ENCODE peak calls at places on chromosomes 6 and 20, in four cellular contexts. P, D, K and W are unnamed samples.

GRCh38 chr6:168877821-168878282 is 375.8 kb downstream of the THBS2 start:
- DNase-seq in K (no peak), P (no peak), D (no peak), W (no peak)

GRCh38 chr20:7692478-7692877 is 247.8 kb downstream of the HAO1 start:
- DNase-seq in D (no peak), K (no peak), P (no peak), W (no peak)

GRCh38 chr20:36472656-36473071 is 68.7 kb upstream of the MYL9 start:
- DNase-seq in K (peak; percentile 60), P (no peak), D (peak; percentile 61), W (no peak)

GRCh38 chr6:90397929-90398674 is 101.5 kb upstream of the BACH2 start:
- DNase-seq in D (no peak), P (peak; percentile 41), K (peak; percentile 88), W (peak; percentile 56)

GRCh38 chr6:122996797-122997520 is 924 bp downstream of the CLVS2 start:
- DNase-seq in K (no peak), P (no peak), D (no peak), W (no peak)

GRCh38 chr20:54320148-54320607 is 112.3 kb downstream of the PFDN4 start:
- DNase-seq in P (peak; percentile 11), D (no peak), K (peak; percentile 11), W (no peak)

GRCh38 chr6:138370631-138371451 is 6.9 kb upstream of the SMIM28 start:
- DNase-seq in K (no peak), P (no peak), D (no peak), W (no peak)

GRCh38 chr20:61846741-61847419 is 218.8 kb downstream of the TAF4 start:
- DNase-seq in K (no peak), P (no peak), D (no peak), W (no peak)

GRCh38 chr6:151494235-151494950 is 576 bp downstream of the CCDC170 start:
- DNase-seq in K (peak; percentile 44), D (peak; percentile 49), P (peak; percentile 32), W (peak; percentile 64)

GRCh38 chr6:165222315-165223025 is 86.9 kb downstream of the C6orf118 start:
- DNase-seq in D (no peak), K (no peak), P (no peak), W (no peak)

GRCh38 chr6:77467038-77467437 is 3.7 kb upstream of the HTR1B start:
- DNase-seq in P (no peak), K (no peak), D (no peak), W (no peak)
- H3K4me3 ChIP-seq in P (peak overlapping the region; percentile 71), K (peak overlapping the region; percentile 60), D (peak overlapping the region; percentile 59), W (no peak overlapping the region)

GRCh38 chr20:46006964-46007363 is 1.7 kb upstream of the MMP9 start:
- DNase-seq in D (no peak), P (no peak), K (no peak), W (no peak)

GRCh38 chr20:46006031-46006430 is 2.7 kb upstream of the MMP9 start:
- DNase-seq in D (no peak), K (no peak), P (no peak), W (no peak)

GRCh38 chr20:46004813-46005505 is 3.7 kb upstream of the MMP9 start:
- DNase-seq in K (peak; percentile 82), D (peak; percentile 52), P (no peak), W (no peak)

GRCh38 chr20:46009847-46010246 is 1.1 kb downstream of the MMP9 start:
- DNase-seq in D (no peak), K (no peak), P (no peak), W (no peak)

GRCh38 chr20:46007671-46008070 is 1.0 kb upstream of the MMP9 start:
- DNase-seq in P (no peak), D (no peak), K (no peak), W (no peak)
- H3K27me3 ChIP-seq in P (peaks cover 29% of the 10 kb centered on the region), D (peaks cover 33% of the 10 kb centered on the region), K (peaks cover 6% of the 10 kb centered on the region), W (peaks cover 36% of the 10 kb centered on the region)

GRCh38 chr6:33273924-33274902 is 2.3 kb downstream of the RPS18 start:
- DNase-seq in D (no peak), K (no peak), P (no peak), W (no peak)
- H3K27ac ChIP-seq in D (no peak overlapping the region), K (peak overlapping the region; percentile 90), P (no peak overlapping the region), W (no peak overlapping the region)

GRCh38 chr6:41939848-41940758 is 1.5 kb downstream of the CCND3 start:
- DNase-seq in P (no peak), D (peak; percentile 43), K (peak; percentile 73), W (no peak)

GRCh38 chr6:41937881-41938574 is 3.6 kb downstream of the CCND3 start:
- DNase-seq in D (peak; percentile 67), K (peak; percentile 81), P (no peak), W (no peak)

GRCh38 chr6:41940759-41941279 is 789 bp downstream of the CCND3 start:
- DNase-seq in D (peak; percentile 75), P (no peak), K (peak; percentile 83), W (peak; percentile 56)

GRCh38 chr6:41938590-41938989 is 3.0 kb downstream of the CCND3 start:
- DNase-seq in P (no peak), K (no peak), D (no peak), W (no peak)

DNA sequence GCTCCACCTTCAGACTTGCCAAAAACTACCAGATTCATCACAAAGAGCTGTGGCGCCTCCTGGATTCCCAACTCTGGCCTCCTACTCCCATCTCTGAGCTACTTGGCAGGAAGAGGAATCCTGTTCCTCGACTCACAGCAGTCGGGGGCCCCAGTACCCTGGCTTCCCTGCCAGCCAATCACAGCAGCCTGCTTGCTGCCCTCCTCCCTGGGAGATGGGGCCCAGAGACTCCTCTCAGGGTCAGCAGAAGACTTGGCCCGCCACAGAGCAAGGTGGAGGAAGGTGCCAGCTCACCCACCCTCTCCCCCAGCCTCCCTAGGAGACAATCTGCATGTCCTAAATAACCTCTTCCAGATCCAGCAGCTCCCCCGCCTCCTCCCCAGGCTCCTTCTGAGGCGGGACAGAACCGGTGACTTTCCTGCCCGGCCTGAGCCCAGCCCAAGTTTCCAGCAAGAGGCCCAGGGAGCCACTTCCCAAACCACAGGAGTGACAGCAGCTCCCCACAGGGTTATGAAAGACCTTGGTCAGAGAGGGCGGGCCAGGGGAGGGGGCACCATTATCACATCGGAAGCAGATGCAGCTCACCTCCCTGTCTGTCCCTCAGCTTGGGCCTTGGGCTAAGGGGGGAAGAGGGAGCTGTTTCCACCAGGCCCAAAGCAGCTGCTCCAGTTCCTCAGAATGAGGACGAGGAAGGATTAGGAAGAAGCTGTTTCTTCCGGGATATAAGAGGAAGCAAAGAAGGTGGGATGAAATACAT is 2.3 kb downstream of the CCND3 start:
- DNase-seq in D (peak; percentile 60), K (peak; percentile 33), P (no peak), W (no peak)
- H3K4me3 ChIP-seq in D (peak overlapping the region; percentile 96), K (peak overlapping the region; percentile 75), P (peak overlapping the region; percentile 17), W (no peak overlapping the region)

GRCh38 chr6:71034578-71034977 is 77.7 kb upstream of the B3GAT2 start:
- DNase-seq in K (no peak), D (no peak), P (no peak), W (no peak)

GRCh38 chr6:71035871-71036270 is 79.0 kb upstream of the B3GAT2 start:
- DNase-seq in P (no peak), K (no peak), D (no peak), W (no peak)

GRCh38 chr6:71040043-71040442 is 83.2 kb upstream of the B3GAT2 start:
- DNase-seq in D (no peak), P (no peak), K (no peak), W (no peak)

GRCh38 chr6:71040841-71041240 is 84.0 kb upstream of the B3GAT2 start:
- DNase-seq in P (no peak), K (no peak), D (no peak), W (no peak)

GRCh38 chr6:71038966-71039365 is 82.1 kb upstream of the B3GAT2 start:
- DNase-seq in D (no peak), K (no peak), P (no peak), W (no peak)
- H3K27me3 ChIP-seq in D (no peaks in the 10 kb centered on the region), K (no peaks in the 10 kb centered on the region), P (no peaks in the 10 kb centered on the region), W (peaks cover 8% of the 10 kb centered on the region)

GRCh38 chr20:32191422-32191821 is 16.1 kb downstream of the PLAGL2 start:
- DNase-seq in K (no peak), P (no peak), D (no peak), W (no peak)
- H3K27ac ChIP-seq in K (no peak overlapping the region), P (no peak overlapping the region), D (no peak overlapping the region), W (no peak overlapping the region)

GRCh38 chr6:113432729-113433505 is 424.2 kb upstream of the MARCKS start:
- DNase-seq in D (no peak), P (no peak), K (no peak), W (peak; percentile 21)

GRCh38 chr6:113434641-113435040 is 422.5 kb upstream of the MARCKS start:
- DNase-seq in D (no peak), P (no peak), K (no peak), W (no peak)

GRCh38 chr6:113428702-113429101 is 428.4 kb upstream of the MARCKS start:
- DNase-seq in K (no peak), D (no peak), P (peak; percentile 20), W (no peak)

GRCh38 chr6:113437571-113437970 is 419.6 kb upstream of the MARCKS start:
- DNase-seq in P (no peak), D (no peak), K (no peak), W (no peak)

DNA sequence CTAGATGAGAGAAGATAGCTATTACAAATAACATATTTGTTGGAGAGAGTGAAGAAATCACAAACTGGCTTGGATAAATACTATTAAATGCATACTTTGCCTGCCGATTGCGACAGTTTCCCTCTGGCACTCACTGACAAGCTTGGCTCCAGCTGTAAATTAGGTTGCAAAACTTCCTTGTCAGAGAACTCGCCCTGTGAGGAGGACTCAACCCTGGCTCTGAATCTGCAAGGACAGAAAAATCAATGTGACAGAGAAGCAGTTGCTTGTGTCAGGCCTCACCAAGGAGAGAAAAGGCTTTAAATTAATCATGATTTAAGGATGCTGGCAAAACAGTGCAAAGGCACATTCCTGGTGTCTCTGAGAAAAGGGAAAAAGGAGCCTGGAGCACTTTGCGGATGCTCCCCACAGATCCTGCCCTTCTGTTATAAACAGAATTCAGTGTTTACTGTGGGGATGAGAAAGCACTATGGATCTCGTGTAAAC is 423.6 kb upstream of the MARCKS start:
- DNase-seq in D (peak; percentile 36), P (no peak), K (no peak), W (no peak)
- H3K4me3 ChIP-seq in D (no peak overlapping the region), P (no peak overlapping the region), K (no peak overlapping the region), W (no peak overlapping the region)

DNA sequence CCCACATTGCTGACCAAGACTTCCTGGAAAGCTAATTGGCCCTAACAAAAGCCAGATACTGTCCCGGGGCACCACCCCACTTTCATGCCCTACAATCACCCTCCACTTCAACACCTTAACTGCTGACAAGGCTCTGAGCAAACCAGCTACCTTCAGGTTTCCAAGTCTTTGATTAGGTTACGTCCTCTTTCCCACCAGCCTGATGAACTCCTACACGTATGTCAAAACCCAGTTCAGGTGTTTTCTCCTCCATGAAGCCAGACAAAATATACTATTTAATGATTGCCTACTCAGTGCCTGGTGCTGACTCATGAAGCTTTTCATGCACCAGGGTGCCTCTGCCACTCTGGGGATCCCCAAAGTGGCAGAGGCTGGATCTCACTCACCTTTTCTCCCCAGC is 58.6 kb downstream of the CDH22 start:
- DNase-seq in K (no peak), D (no peak), P (no peak), W (no peak)
- H3K27me3 ChIP-seq in K (peaks cover 26% of the 10 kb centered on the region), D (peaks cover 34% of the 10 kb centered on the region), P (peaks cover 52% of the 10 kb centered on the region), W (peaks cover 86% of the 10 kb centered on the region)

DNA sequence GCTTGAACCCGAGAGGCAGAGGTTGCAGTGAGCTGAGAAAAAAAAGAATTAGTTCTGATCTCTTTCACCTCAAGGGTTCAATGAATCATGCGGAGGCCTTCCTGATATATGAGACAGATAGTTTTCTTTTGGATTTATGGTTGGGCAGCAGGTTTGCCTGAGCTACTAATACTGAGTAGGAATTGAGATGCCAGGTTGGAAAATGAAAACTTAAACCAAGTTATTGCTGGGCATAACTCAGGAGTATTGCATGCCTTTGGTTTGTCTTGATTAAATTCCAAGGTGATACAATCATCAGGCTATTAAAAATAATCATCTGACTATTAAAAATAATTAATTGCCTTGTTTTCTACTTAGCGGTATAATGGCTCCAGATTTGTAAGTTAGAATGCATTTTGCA is 15.6 kb upstream of the RNF144B start:
- DNase-seq in P (no peak), D (no peak), K (no peak), W (no peak)
- H3K27ac ChIP-seq in P (no peak overlapping the region), D (peak overlapping the region; percentile 75), K (no peak overlapping the region), W (no peak overlapping the region)